ENCODE peak calls at places on chromosomes 4 and X, in five cellular contexts. D, W, E, H and A are unnamed samples.

GRCh38 chr4:99159699-99160098 is 15.6 kb upstream of the ADH4 start:
- DNase-seq in D (no peak), W (no peak), E (no peak), H (no peak), A (no peak)

GRCh38 chr4:37685726-37686372 is 327 bp downstream of the RELL1 start:
- DNase-seq in D (no peak), W (peak; percentile 14), E (no peak), H (no peak), A (no peak)

GRCh38 chr4:187128226-187128625 is 404.6 kb upstream of the FAT1 start:
- DNase-seq in D (no peak), W (no peak), E (no peak), H (no peak), A (no peak)

GRCh38 chr4:139386421-139386820 is 67.5 kb upstream of the RAB33B start:
- DNase-seq in D (no peak), W (no peak), E (no peak), H (no peak), A (no peak)

GRCh38 chrX:906586-906985 is 276.0 kb downstream of the SHOX start:
- DNase-seq in D (no peak), W (no peak), E (no peak), H (no peak), A (no peak)

GRCh38 chr4:76949293-76950051 is at the start of gene SEPTIN11:
- DNase-seq in D (peak; percentile 61), W (peak; percentile 55), E (peak; percentile 81), H (peak; percentile 92), A (peak; percentile 72)

GRCh38 chrX:68929332-68930150 is 100.7 kb downstream of the EFNB1 start:
- DNase-seq in D (no peak), W (no peak), E (no peak), H (no peak), A (no peak)

GRCh38 chr4:33924801-33925200 is 2319.5 kb downstream of the ARAP2 start:
- DNase-seq in D (no peak), W (no peak), E (no peak), H (no peak), A (no peak)

GRCh38 chr4:97759785-97760184 is 383.5 kb downstream of the STPG2 start:
- DNase-seq in D (no peak), W (no peak), E (no peak), H (no peak), A (no peak)

GRCh38 chr4:78291277-78291676 is 234.2 kb downstream of the FRAS1 start:
- DNase-seq in D (no peak), W (no peak), E (no peak), H (no peak), A (no peak)

GRCh38 chr4:74447636-74448233 is 2.8 kb downstream of the AREG start:
- DNase-seq in D (no peak), W (no peak), E (no peak), H (no peak), A (no peak)

GRCh38 chrX:56790778-56791177 is 61.7 kb downstream of the NBDY start:
- DNase-seq in D (no peak), W (no peak), E (no peak), H (no peak), A (no peak)

GRCh38 chrX:119004920-119005524 is 30.6 kb downstream of the LONRF3 start:
- DNase-seq in D (no peak), W (peak; percentile 7), E (peak; percentile 43), H (peak; percentile 45), A (peak; percentile 31)